ENCODE peak calls at places on chromosomes 16 and 17, in seven cellular contexts. F is HCT116, Z is H1, R is K562, W is GM12878, N is HepG2, X is SK-N-SH. D is an unnamed sample.

GRCh38 chr16:80034469-80034826 is 433.9 kb upstream of the MAF start:
- DNase-seq in F (no peak), Z (no peak), R (no peak), W (no peak), N (no peak), X (no peak), D (no peak)

GRCh38 chr16:51389881-51390280 is 238.8 kb upstream of the SALL1 start:
- DNase-seq in F (no peak), Z (no peak), R (no peak), W (no peak), N (no peak), X (no peak), D (no peak)

GRCh38 chr17:76469076-76469990 is 1.9 kb downstream of the AANAT start:
- DNase-seq in F (no peak), Z (no peak), R (no peak), W (no peak), N (no peak), X (no peak), D (no peak)

GRCh38 chr16:70795513-70795912 is 5.4 kb downstream of the VAC14 start:
- DNase-seq in F (no peak), Z (no peak), R (no peak), W (no peak), N (no peak), X (no peak), D (no peak)

GRCh38 chr16:66227766-66228530 is 138.5 kb upstream of the CDH5 start:
- DNase-seq in F (no peak), Z (no peak), R (no peak), W (no peak), N (no peak), X (no peak), D (no peak)

GRCh38 chr16:82364690-82365089 is 194.7 kb upstream of the MPHOSPH6 start:
- DNase-seq in F (no peak), Z (no peak), R (no peak), W (no peak), N (peak), X (no peak), D (no peak)

GRCh38 chr16:4111748-4112696 is 4.2 kb downstream of the ADCY9 start:
- DNase-seq in F (no peak), Z (no peak), R (no peak), W (no peak), N (peak), X (no peak), D (peak)

GRCh38 chr17:72249441-72249840 is 128.6 kb downstream of the SOX9 start:
- DNase-seq in F (no peak), Z (no peak), R (no peak), W (no peak), N (no peak), X (no peak), D (no peak)

GRCh38 chr16:18984425-18985005 is 781 bp downstream of the TMC7 start:
- DNase-seq in F (no peak), Z (no peak), R (no peak), W (no peak), N (no peak), X (no peak), D (no peak)

GRCh38 chr16:2960183-2961010 is 3.7 kb upstream of the KREMEN2 start:
- DNase-seq in F (no peak), Z (no peak), R (no peak), W (no peak), N (no peak), X (no peak), D (no peak)

GRCh38 chr16:68079616-68080344 is 5.4 kb upstream of the NFATC3 start:
- DNase-seq in F (no peak), Z (peak), R (peak), W (no peak), N (peak), X (no peak), D (no peak)

DNA sequence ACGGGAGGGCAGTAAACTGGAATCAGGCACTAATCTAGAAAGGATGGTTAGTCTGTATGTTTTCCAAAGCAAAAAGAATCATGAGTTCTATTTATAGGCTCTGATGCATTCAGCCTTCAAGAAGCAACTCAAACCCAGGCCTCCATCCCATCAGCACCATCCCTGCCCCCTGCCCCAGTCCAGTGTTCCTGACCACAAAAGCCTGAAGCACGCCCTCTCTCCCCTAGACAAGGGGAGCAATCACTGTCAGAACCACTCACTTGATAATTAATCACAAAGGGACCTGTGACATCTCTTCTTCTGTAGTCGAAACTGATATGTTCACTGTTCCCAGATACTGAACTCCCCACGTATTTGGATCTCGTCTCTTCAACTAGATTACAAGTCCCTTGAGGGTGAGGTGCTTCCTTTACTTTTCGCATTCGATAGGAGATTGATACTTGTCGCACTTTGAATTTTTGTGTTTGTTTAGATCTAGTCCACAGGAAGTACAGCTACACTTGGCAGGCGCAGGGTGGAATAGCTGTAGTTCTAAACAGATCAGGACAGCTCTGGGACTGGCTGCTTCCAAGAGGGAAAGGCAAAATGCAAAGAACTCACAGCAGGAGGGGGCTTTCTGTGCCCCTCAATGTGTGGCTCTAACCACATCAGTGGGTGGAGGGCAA is 36.4 kb upstream of the CCDC182 start:
- DNase-seq in F (no peak), Z (no peak), R (no peak), W (no peak), N (no peak), X (peak), D (no peak)
- TF ChIP-seq JUND in F (no peak), Z (no peak), R (no peak), W (no peak), N (no peak), X (no peak), D (no peak)

DNA sequence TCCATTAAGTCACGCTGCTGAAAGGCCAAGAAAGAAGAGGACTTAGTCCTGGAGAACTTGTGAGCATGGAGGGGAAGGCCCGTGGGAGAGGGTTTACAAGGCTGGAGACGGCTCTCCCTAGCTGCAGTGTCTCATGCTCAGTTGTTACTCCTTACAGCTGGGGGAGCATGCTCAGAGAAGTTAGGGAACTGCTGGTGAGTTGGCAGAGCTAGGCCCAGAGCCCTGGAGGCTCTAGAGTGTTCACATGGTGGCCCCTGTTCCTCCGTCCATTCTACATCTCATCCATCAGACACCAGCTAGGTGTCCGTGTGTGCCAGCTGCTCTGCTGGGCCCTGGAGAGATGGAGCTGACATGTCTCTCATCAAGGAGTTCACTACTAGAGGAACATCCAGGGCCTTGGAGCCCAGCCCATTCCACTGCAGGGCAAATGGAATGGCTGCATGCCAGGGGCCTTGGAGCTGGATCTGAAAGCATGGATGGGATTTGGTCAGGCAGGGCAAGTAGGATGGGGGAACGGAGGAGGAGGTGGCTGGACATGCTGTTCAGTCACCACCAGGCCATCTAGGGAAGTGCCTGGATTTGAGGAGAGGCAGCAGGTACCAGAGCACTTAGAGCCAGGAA is 6.3 kb downstream of the XYLT2 start:
- DNase-seq in F (no peak), Z (no peak), R (no peak), W (no peak), N (no peak), X (no peak), D (peak)
- TF ChIP-seq JUND in F (no peak), Z (no peak), R (no peak), W (no peak), N (no peak), X (no peak), D (no peak)

DNA sequence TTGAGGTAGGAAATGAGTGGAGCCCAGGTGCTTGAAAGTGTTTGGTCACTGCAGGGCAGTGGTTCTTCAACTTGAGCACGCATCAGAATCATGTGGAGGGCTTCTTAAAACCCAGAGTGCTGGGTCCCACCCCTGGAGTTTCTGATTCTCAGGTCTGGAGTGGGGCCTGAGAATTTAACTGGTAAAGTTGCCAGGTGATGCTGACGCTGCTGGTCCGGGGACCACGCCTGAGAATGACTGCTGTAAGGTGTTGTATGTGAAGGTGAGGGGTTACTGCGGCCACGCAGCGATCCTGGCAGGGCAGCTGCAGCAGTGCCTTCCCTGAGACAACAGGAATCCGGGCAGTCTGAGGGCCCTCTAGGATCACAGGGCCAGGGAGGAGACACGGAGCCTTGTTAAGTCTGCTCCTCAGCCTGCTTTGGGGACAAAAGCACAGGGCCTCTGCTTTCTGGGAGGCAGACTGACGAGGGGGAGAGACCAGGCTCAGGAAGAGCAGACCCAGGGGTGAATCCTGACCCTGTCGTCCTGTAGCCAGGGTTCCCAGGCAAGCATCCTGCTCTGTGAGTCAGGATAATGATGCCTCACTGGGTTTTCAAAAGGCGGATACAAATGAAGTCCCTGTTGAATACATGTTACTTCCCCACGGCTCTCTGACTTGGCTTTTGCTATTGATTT is 16.2 kb downstream of the CCDC42 start:
- DNase-seq in F (no peak), Z (no peak), R (no peak), W (no peak), N (no peak), X (no peak), D (no peak)
- TF ChIP-seq JUND in F (no peak), Z (no peak), R (no peak), W (no peak), N (no peak), X (no peak), D (no peak)

GRCh38 chr17:39863918-39864746 is at the start of gene IKZF3:
- DNase-seq in F (no peak), Z (peak), R (peak), W (no peak), N (peak), X (peak), D (peak)
- TF ChIP-seq JUND in F (no peak), Z (peak), R (no peak), W (no peak), N (no peak), X (no peak), D (no peak)

GRCh38 chr17:39872700-39873099 is 4.7 kb downstream of the ZPBP2 start:
- DNase-seq in F (no peak), Z (no peak), R (no peak), W (no peak), N (peak), X (no peak), D (peak)
- TF ChIP-seq JUND in F (no peak), Z (no peak), R (no peak), W (no peak), N (no peak), X (no peak), D (no peak)